ENCODE peak calls at places on chromosomes 12 and 14, in four cellular contexts. H is fibroblast of pulmonary artery, I is adrenal gland, Z is GM12865. V is an unnamed sample.

GRCh38 chr12:33988888-33989287 is 33.4 kb upstream of the ALG10 start:
- DNase-seq in I (no peak), Z (no peak), H (no peak), V (no peak)

GRCh38 chr14:76929927-76930326 is 98.6 kb downstream of the IRF2BPL start:
- DNase-seq in Z (peak), H (no peak), I (peak), V (no peak)

GRCh38 chr14:100289916-100290606 is 16.2 kb downstream of the SLC25A29 start:
- DNase-seq in Z (no peak), H (no peak), I (peak), V (no peak)

GRCh38 chr12:117277875-117278274 is 83.6 kb downstream of the NOS1 start:
- DNase-seq in H (no peak), I (no peak), Z (no peak), V (no peak)

GRCh38 chr14:55077155-55077554 is 25.7 kb downstream of the MAPK1IP1L start:
- DNase-seq in Z (peak), H (peak), I (no peak), V (no peak)

GRCh38 chr12:53289891-53290290 is 5.5 kb upstream of the PFDN5 start:
- DNase-seq in I (no peak), H (no peak), Z (no peak), V (peak)

GRCh38 chr12:6106208-6106607 is 18.3 kb downstream of the VWF start:
- DNase-seq in I (no peak), Z (no peak), H (no peak), V (no peak)

GRCh38 chr14:104787736-104788532 is 7.6 kb downstream of the AKT1 start:
- DNase-seq in Z (no peak), H (no peak), I (no peak), V (no peak)

GRCh38 chr14:88792572-88793258 is at the start of gene EML5:
- DNase-seq in H (peak), I (peak), Z (peak), V (peak)

GRCh38 chr14:102826161-102826560 is 48.9 kb downstream of the TRAF3 start:
- DNase-seq in H (no peak), I (no peak), Z (no peak), V (no peak)

GRCh38 chr12:32566663-32567634 is 112.2 kb upstream of the DNM1L start:
- DNase-seq in H (no peak), I (peak), Z (no peak), V (peak)

GRCh38 chr12:26453246-26453645 is 257.9 kb downstream of the SSPN start:
- DNase-seq in H (no peak), Z (no peak), I (no peak), V (no peak)

GRCh38 chr12:121190523-121191031 is 19.4 kb upstream of the P2RX4 start:
- DNase-seq in Z (peak), H (peak), I (no peak), V (peak)

GRCh38 chr14:89910706-89911017 is 43.9 kb downstream of the EFCAB11 start:
- DNase-seq in H (no peak), Z (no peak), I (no peak), V (no peak)

GRCh38 chr14:96042218-96042930 is 3.2 kb downstream of the C14orf132 start:
- DNase-seq in H (peak), Z (no peak), I (no peak), V (peak)

GRCh38 chr14:58107947-58108552 is 44.0 kb downstream of the ARMH4 start:
- DNase-seq in H (peak), Z (peak), I (peak), V (peak)

GRCh38 chr14:20998674-20999366 is at the start of gene SLC39A2:
- DNase-seq in Z (no peak), I (peak), H (peak), V (peak)

GRCh38 chr14:68349900-68350323 is 443.0 kb downstream of the ZFP36L1 start:
- DNase-seq in H (peak), I (no peak), Z (no peak), V (peak)

GRCh38 chr14:105939810-105940508 is 413.6 kb downstream of the TMEM121 start:
- DNase-seq in I (no peak), Z (peak), H (no peak), V (no peak)

GRCh38 chr14:21025374-21026151 is 702 bp upstream of the NDRG2 start:
- DNase-seq in H (no peak), Z (no peak), I (peak), V (no peak)

GRCh38 chr14:72751276-72752033 is 142.4 kb downstream of the DPF3 start:
- DNase-seq in Z (no peak), I (no peak), H (no peak), V (peak)

GRCh38 chr12:102298022-102298421 is 100.4 kb upstream of the PMCH start:
- DNase-seq in H (peak), I (no peak), Z (no peak), V (peak)

GRCh38 chr14:58151701-58152568 is at the start of gene ARMH4:
- DNase-seq in Z (peak), I (peak), H (peak), V (peak)

GRCh38 chr12:113622410-113622809 is 150.7 kb upstream of the LHX5 start:
- DNase-seq in H (no peak), Z (no peak), I (no peak), V (no peak)

GRCh38 chr12:67624355-67624754 is 24.2 kb upstream of the DYRK2 start:
- DNase-seq in Z (no peak), I (no peak), H (no peak), V (no peak)

GRCh38 chr12:53930591-53931255 is 7.9 kb upstream of the HOXC13 start:
- DNase-seq in I (no peak), H (no peak), Z (no peak), V (no peak)

GRCh38 chr12:95200128-95200973 is 16.9 kb downstream of the FGD6 start:
- DNase-seq in I (no peak), H (peak), Z (no peak), V (peak)
- H3K4me3 ChIP-seq in I (no peak), H (peak), Z (peak), V (no peak)

GRCh38 chr14:59570122-59570521 is 6.5 kb downstream of the CCDC175 start:
- DNase-seq in Z (no peak), I (no peak), H (peak), V (no peak)
- TF ChIP-seq CTCF in Z (no peak), I (no peak), H (peak), V (no peak)

DNA sequence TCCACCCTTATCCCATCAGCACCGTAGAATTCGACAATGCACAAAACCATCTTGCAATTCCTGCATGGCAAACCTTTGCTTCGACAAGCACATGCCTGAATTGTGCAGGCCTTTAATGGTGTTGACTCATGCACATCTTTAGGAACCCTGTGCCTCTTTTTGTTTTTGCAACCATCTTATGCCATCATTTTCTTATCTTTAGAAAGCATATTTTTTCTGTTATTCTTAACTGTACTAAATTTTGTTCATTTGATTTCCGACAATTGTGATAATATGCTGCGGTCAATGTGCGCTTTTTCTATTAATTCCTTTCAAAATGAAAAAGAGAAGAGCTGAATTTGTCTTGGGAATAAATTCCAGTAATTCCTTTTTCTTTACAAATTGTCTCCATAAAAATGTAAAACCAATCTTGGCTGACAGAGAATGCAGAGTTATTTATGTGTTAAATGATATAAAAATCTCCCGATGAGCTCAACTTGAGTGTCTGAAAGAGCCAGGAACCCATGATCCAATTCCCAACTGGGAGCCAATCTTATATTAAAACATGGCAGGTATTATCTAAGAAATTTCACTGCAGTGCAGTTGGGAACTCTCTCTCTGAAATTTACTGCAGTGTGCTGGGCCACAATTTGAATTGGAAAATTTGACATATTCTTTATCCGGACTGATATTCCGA is 20.2 kb upstream of the CDK17 start:
- DNase-seq in I (no peak), Z (no peak), H (peak), V (peak)
- H3K4me3 ChIP-seq in I (no peak), Z (no peak), H (no peak), V (no peak)

DNA sequence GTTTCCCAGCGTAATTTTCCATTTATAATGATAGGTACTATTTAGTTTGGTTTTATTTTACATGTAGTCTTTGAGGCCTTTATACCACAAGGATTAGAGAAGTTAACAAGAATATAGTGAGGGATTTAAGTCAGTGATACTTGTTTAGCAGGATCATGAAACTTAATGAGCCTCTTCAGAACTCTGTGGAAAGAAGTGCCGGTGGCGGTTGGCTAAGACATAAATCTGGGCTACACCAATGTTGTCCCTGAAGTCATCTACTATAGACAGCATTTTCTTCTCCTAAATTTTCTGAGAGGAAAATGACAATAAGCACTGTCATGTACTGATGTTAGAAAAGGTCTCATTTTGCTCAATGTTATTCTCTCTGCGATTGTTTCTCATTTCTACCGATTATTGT is 1226.0 kb upstream of the SEL1L start:
- DNase-seq in H (no peak), I (no peak), Z (no peak), V (no peak)
- TF ChIP-seq CTCF in H (no peak), I (no peak), Z (no peak), V (no peak)

GRCh38 chr12:104788848-104789271 is 169.2 kb downstream of the SLC41A2 start:
- DNase-seq in I (no peak), Z (no peak), H (no peak), V (no peak)

GRCh38 chr12:104793280-104793679 is 164.8 kb downstream of the SLC41A2 start:
- DNase-seq in Z (no peak), I (no peak), H (peak), V (peak)

GRCh38 chr12:104793968-104794367 is 164.1 kb downstream of the SLC41A2 start:
- DNase-seq in Z (no peak), H (no peak), I (no peak), V (no peak)

GRCh38 chr12:104792570-104792969 is 165.5 kb downstream of the SLC41A2 start:
- DNase-seq in Z (no peak), H (peak), I (peak), V (peak)

DNA sequence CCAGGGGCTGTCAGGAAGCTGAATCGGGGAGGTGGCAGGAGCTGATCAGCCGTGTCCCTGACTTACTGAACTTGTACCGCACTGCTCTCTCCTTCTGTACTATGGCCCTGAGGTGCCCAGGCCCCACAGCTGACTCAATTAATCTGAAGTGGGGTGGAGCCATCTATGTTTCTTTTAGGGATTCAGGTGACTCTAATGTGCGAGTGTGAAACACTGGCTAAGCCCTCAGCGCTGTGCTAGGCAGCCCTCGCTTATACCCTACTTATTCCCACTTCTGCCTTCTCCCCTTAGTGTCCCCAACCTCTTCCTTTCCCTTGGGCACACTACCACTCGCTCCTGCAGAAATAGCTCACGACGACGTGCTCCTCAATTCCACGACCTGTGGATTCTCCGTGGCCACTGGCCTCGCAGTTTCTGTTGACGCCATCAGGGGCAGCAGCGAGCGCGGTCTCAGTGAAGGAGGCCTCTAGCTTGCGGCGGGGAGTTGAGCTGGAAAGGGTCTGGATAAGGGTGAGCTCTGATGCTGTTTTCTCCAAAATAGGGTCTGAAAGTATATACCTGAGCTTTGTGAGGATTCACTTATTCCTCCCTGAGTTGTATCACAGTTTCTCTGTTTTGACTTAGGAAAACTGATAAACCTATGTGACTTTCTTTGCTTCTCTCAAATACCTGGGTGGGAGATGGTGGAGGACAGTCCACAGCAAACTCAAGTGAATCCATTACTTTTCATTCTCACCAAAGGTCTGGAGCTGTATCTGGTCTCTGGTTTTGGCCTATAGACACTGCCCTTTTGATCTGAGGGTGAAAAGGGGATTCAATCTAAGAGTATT is 167.6 kb downstream of the SLC41A2 start:
- DNase-seq in I (peak), H (no peak), Z (peak), V (no peak)
- H3K4me3 ChIP-seq in I (no peak), H (no peak), Z (peak), V (no peak)

GRCh38 chr12:19971396-19971802 is 396.9 kb upstream of the PDE3A start:
- DNase-seq in H (peak), I (no peak), Z (no peak), V (peak)
- TF ChIP-seq CTCF in H (no peak), I (no peak), Z (no peak), V (no peak)

DNA sequence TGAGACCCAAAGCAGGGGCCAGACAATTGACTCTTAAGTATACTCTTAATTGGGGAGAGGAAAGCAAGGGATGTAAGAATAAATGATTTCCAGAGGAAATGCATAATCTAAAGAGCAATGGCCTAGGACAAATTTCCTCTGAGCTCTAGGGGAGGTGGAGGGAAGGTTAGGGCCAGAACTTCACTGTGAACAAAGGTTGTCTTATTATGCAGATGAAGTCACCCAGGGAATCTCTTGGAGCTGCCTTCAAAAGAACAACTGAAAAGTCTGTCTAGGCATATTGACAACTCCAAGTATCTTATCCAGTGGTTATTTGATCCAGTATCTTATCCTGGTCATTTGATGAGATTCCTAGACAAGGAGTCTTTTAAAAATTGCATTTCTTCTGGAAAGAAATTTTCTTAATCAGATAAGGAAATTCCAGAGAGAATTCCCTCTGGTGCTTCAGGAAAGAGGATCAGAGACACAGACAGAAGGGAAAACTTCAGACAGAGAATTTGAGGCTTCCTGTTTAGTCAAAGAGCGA is 16.5 kb upstream of the SMIM10L1 start:
- DNase-seq in I (no peak), Z (no peak), H (no peak), V (no peak)
- H3K4me3 ChIP-seq in I (no peak), Z (no peak), H (no peak), V (no peak)

GRCh38 chr12:93996321-93996720 is 152.1 kb upstream of the PLXNC1 start:
- DNase-seq in Z (no peak), H (no peak), I (no peak), V (no peak)

GRCh38 chr12:93991882-93992415 is 156.4 kb upstream of the PLXNC1 start:
- DNase-seq in Z (no peak), I (no peak), H (no peak), V (no peak)

GRCh38 chr12:93989913-93990312 is 158.5 kb upstream of the PLXNC1 start:
- DNase-seq in I (no peak), Z (no peak), H (no peak), V (no peak)

DNA sequence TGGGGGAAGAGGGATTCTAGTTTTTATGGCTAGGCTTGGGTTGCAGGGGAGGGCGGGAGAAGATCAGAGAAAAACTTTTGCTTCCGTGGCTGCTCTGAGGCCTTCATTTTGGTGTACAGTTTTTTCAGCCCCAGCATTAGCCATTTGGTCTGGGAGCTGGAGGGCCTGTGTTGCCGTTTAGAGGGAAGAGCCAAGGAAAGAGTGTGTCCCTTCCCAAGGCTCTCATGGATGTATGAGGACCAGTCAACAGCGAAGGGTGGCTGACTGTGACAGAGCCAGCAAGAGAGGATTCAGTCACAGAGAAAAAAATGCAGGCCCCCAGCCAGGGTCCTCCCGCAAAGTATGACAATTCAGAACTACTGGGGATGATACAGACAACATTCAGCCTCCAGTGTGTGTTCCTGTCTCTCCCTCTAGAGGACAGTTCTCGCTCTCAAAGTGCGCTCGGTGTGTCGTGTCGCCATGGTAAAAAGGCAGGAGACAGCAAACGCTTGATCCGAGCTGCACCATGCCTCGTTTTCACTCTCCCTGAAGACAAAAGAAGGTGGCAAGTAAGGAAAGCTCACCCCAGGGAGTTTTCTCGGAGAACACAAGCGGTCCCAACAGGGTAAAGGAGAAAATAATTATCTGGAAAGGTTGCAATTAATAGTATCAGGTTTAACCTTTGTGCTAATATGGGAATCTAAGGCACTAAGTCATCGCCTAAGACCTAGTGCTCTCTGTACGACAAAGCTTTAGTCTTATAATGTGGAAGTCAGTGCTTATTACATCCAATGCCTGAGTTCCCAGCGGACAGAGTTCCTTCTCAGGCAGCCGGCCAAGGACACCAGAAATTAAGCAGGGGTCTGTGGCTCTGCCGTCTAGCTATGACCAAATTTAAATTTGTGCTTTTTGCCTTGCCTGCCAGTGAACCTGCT is 157.3 kb upstream of the PLXNC1 start:
- DNase-seq in Z (no peak), H (peak), I (peak), V (peak)
- TF ChIP-seq CTCF in Z (no peak), H (peak), I (peak), V (peak)

GRCh38 chr14:43535231-43535838 is 971.7 kb downstream of the FSCB start:
- DNase-seq in Z (no peak), H (no peak), I (no peak), V (no peak)
- H3K4me3 ChIP-seq in Z (no peak), H (no peak), I (no peak), V (no peak)

V was measured in fibroblast of the aortic adventitia.